ENCODE peak calls at places on chromosomes 7 and 10, in four cellular contexts. One of them, this sample, is unnamed.

GRCh38 chr10:34967411-34967880 is 122.7 kb downstream of the CUL2 start:
- DNase-seq in HepG2: no peak
- DNase-seq in GM12891: no peak
- DNase-seq in H1: no peak
- DNase-seq in this sample: no peak

GRCh38 chr7:32023353-32023752 is 46.9 kb downstream of the PDE1C start:
- DNase-seq in HepG2: no peak
- DNase-seq in GM12891: no peak
- DNase-seq in H1: no peak
- DNase-seq in this sample: no peak

GRCh38 chr10:91010952-91011351 is 90.1 kb upstream of the ANKRD1 start:
- DNase-seq in HepG2: no peak
- DNase-seq in GM12891: no peak
- DNase-seq in H1: no peak
- DNase-seq in this sample: no peak

GRCh38 chr10:89810908-89811515 is 109.6 kb downstream of the KIF20B start:
- DNase-seq in HepG2: no peak
- DNase-seq in GM12891: no peak
- DNase-seq in H1: no peak
- DNase-seq in this sample: no peak

GRCh38 chr10:930415-931325 is 835 bp downstream of the LARP4B start:
- DNase-seq in HepG2: peak; percentile 42
- DNase-seq in GM12891: no peak
- DNase-seq in H1: no peak
- DNase-seq in this sample: no peak

GRCh38 chr7:151038951-151039849 is 9.1 kb upstream of the ASIC3 start:
- DNase-seq in HepG2: peak; percentile 67
- DNase-seq in GM12891: no peak
- DNase-seq in H1: no peak
- DNase-seq in this sample: no peak

GRCh38 chr7:55048221-55048859 is 29.5 kb downstream of the EGFR start:
- DNase-seq in HepG2: peak; percentile 75
- DNase-seq in GM12891: no peak
- DNase-seq in H1: no peak
- DNase-seq in this sample: no peak

GRCh38 chr7:144584741-144585140 is 181.2 kb upstream of the NOBOX start:
- DNase-seq in HepG2: no peak
- DNase-seq in GM12891: no peak
- DNase-seq in H1: no peak
- DNase-seq in this sample: no peak

GRCh38 chr7:8120390-8121058 is 141.4 kb downstream of the ICA1 start:
- DNase-seq in HepG2: no peak
- DNase-seq in GM12891: no peak
- DNase-seq in H1: no peak
- DNase-seq in this sample: no peak

GRCh38 chr10:51932530-51932929 is 233.1 kb upstream of the CSTF2T start:
- DNase-seq in HepG2: no peak
- DNase-seq in GM12891: no peak
- DNase-seq in H1: no peak
- DNase-seq in this sample: no peak

GRCh38 chr10:84196083-84196482 is 1.7 kb downstream of the CDHR1 start:
- DNase-seq in HepG2: peak; percentile 3
- DNase-seq in GM12891: no peak
- DNase-seq in H1: no peak
- DNase-seq in this sample: no peak

GRCh38 chr10:132311338-132311939 is 3.7 kb upstream of the STK32C start:
- DNase-seq in HepG2: peak; percentile 74
- DNase-seq in GM12891: no peak
- DNase-seq in H1: no peak
- DNase-seq in this sample: no peak

GRCh38 chr7:158761945-158762344 is 57.3 kb upstream of the NCAPG2 start:
- DNase-seq in HepG2: no peak
- DNase-seq in GM12891: no peak
- DNase-seq in H1: no peak
- DNase-seq in this sample: no peak

GRCh38 chr7:122902751-122903495 is 16.7 kb upstream of the CADPS2 start:
- DNase-seq in HepG2: peak; percentile 21
- DNase-seq in GM12891: no peak
- DNase-seq in H1: no peak
- DNase-seq in this sample: no peak

GRCh38 chr7:67447297-67447696 is 450.7 kb downstream of the TYW1 start:
- DNase-seq in HepG2: no peak
- DNase-seq in GM12891: no peak
- DNase-seq in H1: no peak
- DNase-seq in this sample: no peak

GRCh38 chr10:34018129-34018528 is 683.7 kb upstream of the NRP1 start:
- DNase-seq in HepG2: no peak
- DNase-seq in GM12891: no peak
- DNase-seq in H1: no peak
- DNase-seq in this sample: no peak

GRCh38 chr10:617471-617870 is 72.0 kb downstream of the DIP2C start:
- DNase-seq in HepG2: no peak
- DNase-seq in GM12891: no peak
- DNase-seq in H1: no peak
- DNase-seq in this sample: no peak

GRCh38 chr7:8982338-8982994 is 549.1 kb downstream of the NXPH1 start:
- DNase-seq in HepG2: no peak
- DNase-seq in GM12891: no peak
- DNase-seq in H1: no peak
- DNase-seq in this sample: no peak

GRCh38 chr10:86944471-86944870 is 12.9 kb downstream of the MMRN2 start:
- DNase-seq in HepG2: no peak
- DNase-seq in GM12891: no peak
- DNase-seq in H1: no peak
- DNase-seq in this sample: no peak

GRCh38 chr10:127254276-127254675 is 57.9 kb upstream of the INSYN2A start:
- DNase-seq in HepG2: no peak
- DNase-seq in GM12891: no peak
- DNase-seq in H1: no peak
- DNase-seq in this sample: no peak

GRCh38 chr7:113289140-113289740 is 170.9 kb upstream of the SMIM30 start:
- DNase-seq in HepG2: peak; percentile 36
- DNase-seq in GM12891: peak; percentile 11
- DNase-seq in H1: no peak
- DNase-seq in this sample: no peak

GRCh38 chr7:50656141-50656895 is 91.1 kb upstream of the DDC start:
- DNase-seq in HepG2: no peak
- DNase-seq in GM12891: no peak
- DNase-seq in H1: no peak
- DNase-seq in this sample: no peak

GRCh38 chr10:58817499-58817898 is 304.8 kb downstream of the BICC1 start:
- DNase-seq in HepG2: peak; percentile 85
- DNase-seq in GM12891: no peak
- DNase-seq in H1: no peak
- DNase-seq in this sample: no peak

GRCh38 chr10:79360499-79361342 is 13.5 kb downstream of the PPIF start:
- DNase-seq in HepG2: no peak
- DNase-seq in GM12891: no peak
- DNase-seq in H1: no peak
- DNase-seq in this sample: no peak

GRCh38 chr10:75776738-75777504 is 345.5 kb downstream of the LRMDA start:
- DNase-seq in HepG2: peak; percentile 99
- DNase-seq in GM12891: no peak
- DNase-seq in H1: no peak
- DNase-seq in this sample: no peak

GRCh38 chr7:117818241-117818640 is 55.0 kb downstream of the CTTNBP2 start:
- DNase-seq in HepG2: no peak
- DNase-seq in GM12891: no peak
- DNase-seq in H1: no peak
- DNase-seq in this sample: no peak

GRCh38 chr10:97596101-97597055 is 6.9 kb downstream of the C10orf62 start:
- DNase-seq in HepG2: peak; percentile 64
- DNase-seq in GM12891: no peak
- DNase-seq in H1: no peak
- DNase-seq in this sample: no peak

GRCh38 chr10:51657481-51657880 is 41.9 kb downstream of the CSTF2T start:
- DNase-seq in HepG2: no peak
- DNase-seq in GM12891: no peak
- DNase-seq in H1: no peak
- DNase-seq in this sample: no peak

GRCh38 chr10:119253433-119254174 is 46.2 kb downstream of the GRK5 start:
- DNase-seq in HepG2: peak; percentile 92
- DNase-seq in GM12891: no peak
- DNase-seq in H1: no peak
- DNase-seq in this sample: no peak

GRCh38 chr7:151813997-151814396 is 62.9 kb downstream of the PRKAG2 start:
- DNase-seq in HepG2: no peak
- DNase-seq in GM12891: no peak
- DNase-seq in H1: no peak
- DNase-seq in this sample: no peak

GRCh38 chr7:75033826-75034225 is 39.8 kb downstream of the RCC1L start:
- DNase-seq in HepG2: no peak
- DNase-seq in GM12891: no peak
- DNase-seq in H1: no peak
- DNase-seq in this sample: no peak

GRCh38 chr10:125708971-125709503 is 10.5 kb upstream of the EDRF1 start:
- DNase-seq in HepG2: no peak
- DNase-seq in GM12891: no peak
- DNase-seq in H1: no peak
- DNase-seq in this sample: no peak

GRCh38 chr10:125710267-125710563 is 9.3 kb upstream of the EDRF1 start:
- DNase-seq in HepG2: no peak
- DNase-seq in GM12891: no peak
- DNase-seq in H1: no peak
- DNase-seq in this sample: no peak

GRCh38 chr10:125709553-125710266 is 9.8 kb upstream of the EDRF1 start:
- DNase-seq in HepG2: no peak
- DNase-seq in GM12891: no peak
- DNase-seq in H1: no peak
- DNase-seq in this sample: no peak

GRCh38 chr10:125711110-125711750 is 8.3 kb upstream of the EDRF1 start:
- DNase-seq in HepG2: peak; percentile 30
- DNase-seq in GM12891: no peak
- DNase-seq in H1: no peak
- DNase-seq in this sample: no peak

GRCh38 chr10:125707852-125708468 is 11.5 kb upstream of the EDRF1 start:
- DNase-seq in HepG2: peak; percentile 46
- DNase-seq in GM12891: no peak
- DNase-seq in H1: no peak
- DNase-seq in this sample: no peak
- TF ChIP-seq POLR2AphosphoS5 in HepG2: no peak
- TF ChIP-seq POLR2AphosphoS5 in GM12891: no peak
- TF ChIP-seq POLR2AphosphoS5 in H1: no peak
- TF ChIP-seq POLR2AphosphoS5 in this sample: no peak

GRCh38 chr7:10939911-10940747 is 33.5 kb upstream of the PHF14 start:
- DNase-seq in HepG2: peak; percentile 93
- DNase-seq in GM12891: peak; percentile 83
- DNase-seq in H1: peak; percentile 73
- DNase-seq in this sample: peak; percentile 85
- TF ChIP-seq POLR2A in HepG2: peak; percentile 96
- TF ChIP-seq POLR2A in GM12891: peak; percentile 99
- TF ChIP-seq POLR2A in H1: peak; percentile 95
- TF ChIP-seq POLR2A in this sample: peak; percentile 99

GRCh38 chr10:5619366-5620211 is 46.8 kb downstream of the ASB13 start:
- DNase-seq in HepG2: no peak
- DNase-seq in GM12891: no peak
- DNase-seq in H1: no peak
- DNase-seq in this sample: no peak
- TF ChIP-seq TAF1 in HepG2: no peak
- TF ChIP-seq TAF1 in GM12891: no peak
- TF ChIP-seq TAF1 in H1: no peak
- TF ChIP-seq TAF1 in this sample: no peak

DNA sequence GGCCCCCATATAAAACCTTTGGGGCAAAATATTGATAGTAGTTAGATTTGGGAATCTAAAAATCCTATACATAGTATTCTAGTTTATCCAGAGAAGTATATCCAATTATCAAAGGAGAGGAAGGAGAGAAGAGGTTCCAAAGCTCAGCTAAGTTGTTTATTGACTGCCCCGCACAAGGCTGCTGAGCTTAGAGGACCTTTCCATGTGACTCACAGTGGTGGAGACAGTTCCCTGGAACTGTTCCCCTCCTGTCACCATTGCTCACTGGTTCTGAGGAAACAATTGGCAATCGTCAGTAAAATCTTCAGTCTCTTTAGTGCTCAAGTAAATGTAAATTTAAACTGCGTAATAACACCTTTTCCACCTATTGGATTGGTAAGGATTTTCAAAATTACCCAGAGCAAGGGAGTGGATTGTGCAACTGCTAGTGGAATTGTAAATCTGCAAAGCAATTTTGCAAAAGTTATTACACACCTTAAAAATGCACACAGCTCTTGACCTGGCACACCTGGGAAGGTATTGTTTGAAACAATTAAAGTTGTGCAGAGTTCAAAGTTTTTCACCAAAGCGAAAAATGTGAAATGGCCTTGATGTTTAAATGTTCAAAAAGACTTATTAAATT is 63.1 kb downstream of the EEPD1 start:
- DNase-seq in HepG2: peak; percentile 75
- DNase-seq in GM12891: no peak
- DNase-seq in H1: no peak
- DNase-seq in this sample: no peak
- TF ChIP-seq POLR2AphosphoS5 in HepG2: no peak
- TF ChIP-seq POLR2AphosphoS5 in GM12891: no peak
- TF ChIP-seq POLR2AphosphoS5 in H1: no peak
- TF ChIP-seq POLR2AphosphoS5 in this sample: no peak

GRCh38 chr10:68406815-68407585 is at the start of gene RUFY2:
- DNase-seq in HepG2: peak; percentile 58
- DNase-seq in GM12891: peak; percentile 88
- DNase-seq in H1: peak; percentile 34
- DNase-seq in this sample: peak; percentile 77
- TF ChIP-seq POLR2A in HepG2: peak; percentile 74
- TF ChIP-seq POLR2A in GM12891: no peak
- TF ChIP-seq POLR2A in H1: peak; percentile 21
- TF ChIP-seq POLR2A in this sample: peak; percentile 73

GRCh38 chr10:95326396-95326795 is 35.6 kb upstream of the PDLIM1 start:
- DNase-seq in HepG2: no peak
- DNase-seq in GM12891: no peak
- DNase-seq in H1: no peak
- DNase-seq in this sample: no peak

GRCh38 chr10:95325863-95326262 is 35.1 kb upstream of the PDLIM1 start:
- DNase-seq in HepG2: no peak
- DNase-seq in GM12891: no peak
- DNase-seq in H1: no peak
- DNase-seq in this sample: no peak

GRCh38 chr10:95329296-95329695 is 38.5 kb upstream of the PDLIM1 start:
- DNase-seq in HepG2: no peak
- DNase-seq in GM12891: no peak
- DNase-seq in H1: no peak
- DNase-seq in this sample: no peak

GRCh38 chr10:95328013-95328412 is 37.2 kb upstream of the PDLIM1 start:
- DNase-seq in HepG2: no peak
- DNase-seq in GM12891: no peak
- DNase-seq in H1: no peak
- DNase-seq in this sample: no peak

DNA sequence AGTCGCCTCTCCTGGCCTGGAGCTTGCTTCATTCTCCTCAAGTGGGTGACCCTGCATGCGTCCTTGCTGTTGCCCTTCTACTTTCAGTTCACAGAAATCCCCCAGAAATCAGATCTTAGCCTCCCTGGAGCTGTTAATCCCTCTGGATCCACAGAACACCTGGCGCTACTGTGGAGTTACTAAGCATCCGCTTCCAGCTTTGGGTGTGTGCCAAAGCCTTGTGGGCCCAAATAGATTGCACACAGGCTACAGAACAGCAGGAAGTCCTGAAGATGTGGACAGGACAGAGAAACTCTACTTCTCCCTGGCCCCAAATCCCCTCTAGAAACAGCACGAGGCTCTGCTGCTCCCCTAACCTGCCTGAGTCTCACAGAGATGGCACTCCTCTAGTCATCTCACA is 36.6 kb upstream of the PDLIM1 start:
- DNase-seq in HepG2: no peak
- DNase-seq in GM12891: no peak
- DNase-seq in H1: no peak
- DNase-seq in this sample: no peak
- TF ChIP-seq TAF1 in HepG2: no peak
- TF ChIP-seq TAF1 in GM12891: no peak
- TF ChIP-seq TAF1 in H1: no peak
- TF ChIP-seq TAF1 in this sample: no peak

This sample was measured in GM12892.